ENCODE peak calls at places on chromosome 4, in ten cellular contexts. L is left lung; U is CD8-positive, alpha-beta memory T cell; I is RWPE1; D is tibial artery; H is aorta; Y is suprapubic skin; P is caudate nucleus; Z is PC-3; Q is HL-60. E is an unnamed sample.

GRCh38 chr4:15778742-15779231 is 659 bp downstream of the CD38 start:
- DNase-seq in L (peak), U (peak), I (no peak), D (no peak), H (peak), Y (no peak), P (peak), Z (no peak), Q (peak), E (peak)

GRCh38 chr4:55475394-55476243 is 71.1 kb downstream of the CLOCK start:
- DNase-seq in L (no peak), U (no peak), I (peak), D (no peak), H (no peak), Y (no peak), P (no peak), Z (peak), Q (no peak), E (no peak)

GRCh38 chr4:30721353-30722091 is 1.4 kb downstream of the PCDH7 start:
- DNase-seq in L (peak), U (no peak), I (peak), D (peak), H (peak), Y (no peak), P (no peak), Z (peak), Q (no peak), E (no peak)

GRCh38 chr4:138390286-138390685 is 148.1 kb upstream of the SLC7A11 start:
- DNase-seq in L (no peak), U (no peak), I (no peak), D (no peak), H (no peak), Y (no peak), P (no peak), Z (peak), Q (no peak), E (no peak)

GRCh38 chr4:133588306-133588705 is 439.2 kb downstream of the PCDH10 start:
- DNase-seq in L (no peak), U (no peak), I (no peak), D (no peak), H (no peak), Y (no peak), P (no peak), Z (no peak), Q (no peak), E (no peak)

GRCh38 chr4:153497988-153498967 is 32.1 kb downstream of the TMEM131L start:
- DNase-seq in L (no peak), U (no peak), I (no peak), D (no peak), H (peak), Y (no peak), P (peak), Z (no peak), Q (no peak), E (no peak)

GRCh38 chr4:71126719-71127118 is 133.3 kb downstream of the DCK start:
- DNase-seq in L (no peak), U (no peak), I (peak), D (no peak), H (no peak), Y (no peak), P (no peak), Z (peak), Q (no peak), E (no peak)

GRCh38 chr4:183398298-183399129 is 45.9 kb upstream of the CDKN2AIP start:
- DNase-seq in L (peak), U (peak), I (peak), D (peak), H (peak), Y (peak), P (peak), Z (peak), Q (peak), E (peak)

GRCh38 chr4:87311684-87312083 is 11.0 kb downstream of the HSD17B13 start:
- DNase-seq in L (no peak), U (no peak), I (no peak), D (no peak), H (no peak), Y (no peak), P (no peak), Z (no peak), Q (no peak), E (no peak)

GRCh38 chr4:152220201-152220666 is 315.7 kb downstream of the FBXW7 start:
- DNase-seq in L (no peak), U (no peak), I (peak), D (no peak), H (no peak), Y (no peak), P (no peak), Z (peak), Q (no peak), E (no peak)

DNA sequence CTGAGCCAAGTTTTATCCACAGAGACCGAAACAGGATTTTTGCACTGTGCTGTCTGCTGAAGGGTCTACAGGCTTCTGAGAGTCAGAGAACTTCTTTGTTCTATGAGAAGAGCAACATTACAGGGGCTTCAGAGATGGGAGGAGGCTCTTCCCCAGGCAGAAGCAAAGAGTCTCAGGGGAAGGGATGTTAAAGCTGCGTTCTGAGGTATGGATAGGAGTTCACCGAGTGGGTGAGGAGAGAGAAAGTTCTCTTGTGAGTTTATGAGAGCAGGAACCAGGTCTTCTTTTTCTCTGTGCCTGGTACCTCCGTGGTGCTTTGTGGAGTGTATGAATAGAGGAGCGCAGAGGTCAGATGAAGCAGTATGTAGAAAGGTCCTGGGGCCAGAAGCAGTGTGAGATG is 155.1 kb downstream of the PDGFRA start:
- DNase-seq in L (no peak), U (no peak), I (no peak), D (no peak), H (no peak), Y (no peak), P (no peak), Z (no peak), Q (no peak), E (no peak)
- H3K27ac ChIP-seq in L (no peak), U (no peak), I (no peak), D (no peak), H (no peak), Y (no peak), P (no peak), Z (no peak), Q (no peak), E (no peak)

GRCh38 chr4:20288846-20289512 is 37.3 kb downstream of the SLIT2 start:
- DNase-seq in L (no peak), U (no peak), I (peak), D (no peak), H (no peak), Y (no peak), P (no peak), Z (peak), Q (no peak), E (no peak)
- H3K27ac ChIP-seq in L (no peak), U (no peak), I (no peak), D (no peak), H (no peak), Y (peak), P (no peak), Z (peak), Q (no peak), E (no peak)

DNA sequence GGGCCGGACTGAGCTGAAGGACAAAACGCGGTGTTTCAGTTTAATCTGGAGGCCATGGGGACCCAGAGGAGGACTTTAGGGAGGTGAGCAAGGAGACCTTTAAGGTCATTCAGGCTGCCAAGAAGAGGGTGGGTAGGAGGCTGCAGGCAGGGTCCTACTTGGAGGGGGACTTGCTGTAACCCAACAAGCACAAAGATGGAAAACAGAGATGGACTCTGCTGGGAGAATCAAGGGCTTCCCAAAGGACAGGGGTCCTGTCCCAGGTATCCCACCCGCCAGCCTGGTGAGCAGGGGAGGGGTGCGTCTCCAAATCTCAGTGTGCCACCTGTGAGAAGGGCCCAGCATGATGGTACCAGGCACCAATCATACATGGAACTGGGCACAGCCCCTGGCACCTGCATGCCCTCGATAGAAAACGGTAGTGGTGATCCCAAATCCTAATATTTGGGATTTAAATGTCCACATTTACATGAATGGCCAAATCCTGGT is 3.9 kb upstream of the HAUS3 start:
- DNase-seq in L (no peak), U (no peak), I (no peak), D (no peak), H (no peak), Y (no peak), P (no peak), Z (no peak), Q (no peak), E (no peak)
- H3K27ac ChIP-seq in L (peak), U (no peak), I (peak), D (peak), H (no peak), Y (no peak), P (peak), Z (no peak), Q (no peak), E (peak)

GRCh38 chr4:74934016-74934821 is 1.3 kb downstream of the PARM1 start:
- DNase-seq in L (peak), U (no peak), I (no peak), D (peak), H (peak), Y (no peak), P (no peak), Z (peak), Q (no peak), E (no peak)

GRCh38 chr4:74932832-74933561 is at the start of gene PARM1:
- DNase-seq in L (peak), U (peak), I (peak), D (peak), H (peak), Y (peak), P (peak), Z (peak), Q (peak), E (peak)

GRCh38 chr4:74932010-74932409 is 906 bp upstream of the PARM1 start:
- DNase-seq in L (no peak), U (no peak), I (no peak), D (no peak), H (no peak), Y (no peak), P (no peak), Z (no peak), Q (no peak), E (no peak)

GRCh38 chr4:74934822-74935326 is 2.0 kb downstream of the PARM1 start:
- DNase-seq in L (no peak), U (no peak), I (no peak), D (no peak), H (no peak), Y (no peak), P (no peak), Z (no peak), Q (no peak), E (no peak)

GRCh38 chr4:74933562-74934015 is 673 bp downstream of the PARM1 start:
- DNase-seq in L (no peak), U (no peak), I (no peak), D (peak), H (peak), Y (no peak), P (no peak), Z (no peak), Q (no peak), E (no peak)
- H3K27ac ChIP-seq in L (peak), U (no peak), I (no peak), D (peak), H (peak), Y (peak), P (no peak), Z (no peak), Q (no peak), E (no peak)

GRCh38 chr4:186666750-186667149 is 56.9 kb downstream of the FAT1 start:
- DNase-seq in L (no peak), U (no peak), I (peak), D (no peak), H (no peak), Y (no peak), P (no peak), Z (peak), Q (no peak), E (no peak)
- H3K27ac ChIP-seq in L (no peak), U (no peak), I (no peak), D (no peak), H (no peak), Y (no peak), P (peak), Z (no peak), Q (no peak), E (no peak)

E was measured in substantia nigra.